ENCODE peak calls at places on chromosomes 6 and 20, in eight cellular contexts. T, L, W, D, K, Z, M and O are unnamed samples. For H3K36me3, the result is how much of the 10 kb centered on the place peaks cover.

GRCh38 chr20:62707981-62708521 is 585 bp upstream of the NTSR1 start:
- DNase-seq in D (no peak), K (no peak), W (no peak), L (no peak), M (no peak), Z (peak), T (no peak), O (no peak)

GRCh38 chr20:24634855-24635254 is 165.4 kb downstream of the SYNDIG1 start:
- DNase-seq in M (no peak), T (no peak), D (no peak), W (no peak), Z (no peak), L (no peak), K (no peak), O (no peak)

GRCh38 chr20:1391640-1392442 is 1.0 kb downstream of the FKBP1A start:
- DNase-seq in M (no peak), T (peak), K (no peak), L (no peak), W (no peak), Z (no peak), D (no peak), O (no peak)

GRCh38 chr6:156464100-156464878 is 312.9 kb upstream of the ARID1B start:
- DNase-seq in K (no peak), T (no peak), Z (no peak), D (no peak), M (no peak), W (no peak), L (no peak), O (no peak)

GRCh38 chr20:31517373-31517772 is 3.1 kb downstream of the HM13 start:
- DNase-seq in Z (peak), K (peak), L (peak), M (no peak), D (no peak), W (peak), T (no peak), O (no peak)

GRCh38 chr20:50335105-50335504 is 144.5 kb downstream of the CEBPB start:
- DNase-seq in Z (no peak), K (peak), D (no peak), W (no peak), T (peak), L (no peak), M (no peak), O (no peak)

GRCh38 chr20:478010-478948 is 15.9 kb upstream of the TBC1D20 start:
- DNase-seq in L (no peak), K (no peak), D (no peak), M (no peak), Z (no peak), W (no peak), T (no peak), O (no peak)

GRCh38 chr6:166625356-166625755 is 1.7 kb downstream of the RPS6KA2 start:
- DNase-seq in K (no peak), L (no peak), Z (no peak), W (no peak), T (no peak), D (no peak), M (peak), O (no peak)

GRCh38 chr6:63804381-63804956 is 168.9 kb downstream of the PHF3 start:
- DNase-seq in D (no peak), W (no peak), Z (no peak), L (no peak), K (no peak), M (no peak), T (no peak), O (no peak)

GRCh38 chr20:49207071-49207470 is 12.1 kb upstream of the DDX27 start:
- DNase-seq in K (no peak), T (peak), W (no peak), M (no peak), Z (no peak), L (no peak), D (no peak), O (no peak)

GRCh38 chr20:10357974-10358373 is 76.0 kb downstream of the MKKS start:
- DNase-seq in M (no peak), K (no peak), W (no peak), T (no peak), L (no peak), D (no peak), Z (no peak), O (no peak)

GRCh38 chr6:20919677-20920385 is 385.6 kb downstream of the CDKAL1 start:
- DNase-seq in T (no peak), K (no peak), Z (no peak), W (no peak), L (no peak), M (no peak), D (no peak), O (no peak)

GRCh38 chr20:8050117-8050837 is 30.7 kb upstream of the TMX4 start:
- DNase-seq in T (no peak), M (no peak), Z (no peak), D (no peak), K (no peak), L (no peak), W (no peak), O (no peak)

GRCh38 chr6:106724848-106725247 is 95.5 kb downstream of the QRSL1 start:
- DNase-seq in K (peak), M (no peak), L (no peak), W (no peak), Z (no peak), D (no peak), T (no peak), O (no peak)

GRCh38 chr6:26199057-26199772 is 112.0 kb downstream of the HFE start:
- DNase-seq in D (peak), L (peak), M (peak), Z (peak), T (peak), K (peak), W (peak), O (no peak)

GRCh38 chr6:17505767-17506280 is 94.3 kb upstream of the FAM8A1 start:
- DNase-seq in T (no peak), M (no peak), D (no peak), W (no peak), K (no peak), L (no peak), Z (no peak), O (no peak)

GRCh38 chr20:49978685-49979029 is 4.1 kb upstream of the SNAI1 start:
- DNase-seq in T (no peak), D (no peak), Z (no peak), K (no peak), M (no peak), W (no peak), L (no peak), O (no peak)

GRCh38 chr6:106939208-106939607 is 35.3 kb downstream of the CD24 start:
- DNase-seq in W (no peak), Z (no peak), T (no peak), D (no peak), M (no peak), K (peak), L (no peak), O (no peak)

GRCh38 chr6:1175877-1176276 is 136.0 kb upstream of the FOXQ1 start:
- DNase-seq in T (no peak), W (no peak), M (no peak), K (no peak), D (no peak), L (no peak), Z (no peak), O (no peak)

GRCh38 chr20:11544029-11544678 is 373.5 kb upstream of the BTBD3 start:
- DNase-seq in D (no peak), Z (no peak), W (peak), T (no peak), L (peak), K (peak), M (no peak), O (no peak)

GRCh38 chr6:73236147-73236750 is 11.0 kb upstream of the KHDC1L start:
- DNase-seq in D (no peak), T (no peak), L (no peak), W (no peak), Z (no peak), M (no peak), K (no peak), O (no peak)

GRCh38 chr6:33014841-33015634 is 5.6 kb upstream of the HLA-DOA start:
- DNase-seq in L (peak), K (peak), D (no peak), T (no peak), Z (no peak), W (peak), M (no peak), O (peak)

GRCh38 chr20:44771172-44771535 is 25.5 kb downstream of the KCNK15 start:
- DNase-seq in L (no peak), D (no peak), Z (no peak), T (peak), W (no peak), K (no peak), M (no peak), O (no peak)

GRCh38 chr6:144394209-144394608 is 109.1 kb downstream of the UTRN start:
- DNase-seq in W (no peak), K (no peak), D (no peak), Z (no peak), T (no peak), M (no peak), L (no peak), O (no peak)

GRCh38 chr6:35214869-35215664 is 1.3 kb downstream of the SCUBE3 start:
- DNase-seq in M (no peak), Z (no peak), D (no peak), W (no peak), L (no peak), T (no peak), K (no peak), O (no peak)

GRCh38 chr6:150600302-150601017 is 775 bp downstream of the PLEKHG1 start:
- DNase-seq in T (peak), K (peak), D (peak), M (peak), L (peak), W (peak), Z (peak), O (peak)

GRCh38 chr6:7119272-7119801 is 11.6 kb downstream of the RREB1 start:
- DNase-seq in D (no peak), T (no peak), W (no peak), K (no peak), M (no peak), L (no peak), Z (no peak), O (no peak)

GRCh38 chr6:141056945-141057635 is 1075.6 kb upstream of the GJE1 start:
- DNase-seq in T (no peak), W (no peak), Z (no peak), M (no peak), L (no peak), D (no peak), K (no peak), O (no peak)

GRCh38 chr20:52001999-52002666 is 189.4 kb downstream of the ZFP64 start:
- DNase-seq in T (no peak), D (no peak), W (no peak), K (no peak), Z (no peak), M (no peak), L (no peak), O (no peak)

GRCh38 chr6:170393807-170394399 is 87.3 kb downstream of the FAM120B start:
- DNase-seq in D (no peak), Z (no peak), W (no peak), T (no peak), K (no peak), L (no peak), M (no peak), O (no peak)

GRCh38 chr20:51643390-51643789 is 100.9 kb upstream of the NFATC2 start:
- DNase-seq in T (no peak), D (no peak), L (no peak), W (no peak), Z (no peak), K (no peak), M (no peak), O (no peak)

GRCh38 chr6:66662196-66662595 is 955.2 kb upstream of the EYS start:
- DNase-seq in K (no peak), W (no peak), Z (no peak), L (no peak), T (no peak), M (no peak), D (no peak), O (no peak)

GRCh38 chr20:10705801-10706459 is 32.1 kb upstream of the JAG1 start:
- DNase-seq in T (no peak), M (no peak), D (no peak), Z (no peak), L (peak), K (no peak), W (no peak), O (no peak)

GRCh38 chr6:41455818-41456217 is 90.4 kb upstream of the FOXP4 start:
- DNase-seq in M (no peak), Z (no peak), K (no peak), W (no peak), D (no peak), L (no peak), T (no peak), O (no peak)

GRCh38 chr6:76792394-76792793 is 670.9 kb downstream of the HTR1B start:
- DNase-seq in L (no peak), D (no peak), T (no peak), W (no peak), K (no peak), M (no peak), Z (no peak), O (no peak)

GRCh38 chr6:76790881-76791280 is 672.4 kb downstream of the HTR1B start:
- DNase-seq in D (no peak), Z (no peak), T (no peak), L (no peak), M (no peak), K (no peak), W (no peak), O (no peak)

GRCh38 chr6:76790045-76790796 is 673.1 kb downstream of the HTR1B start:
- DNase-seq in L (no peak), D (peak), K (peak), Z (no peak), T (no peak), W (no peak), M (no peak), O (no peak)

GRCh38 chr6:76789580-76789979 is 673.7 kb downstream of the HTR1B start:
- DNase-seq in T (no peak), M (no peak), K (no peak), W (no peak), L (no peak), D (no peak), Z (no peak), O (no peak)

DNA sequence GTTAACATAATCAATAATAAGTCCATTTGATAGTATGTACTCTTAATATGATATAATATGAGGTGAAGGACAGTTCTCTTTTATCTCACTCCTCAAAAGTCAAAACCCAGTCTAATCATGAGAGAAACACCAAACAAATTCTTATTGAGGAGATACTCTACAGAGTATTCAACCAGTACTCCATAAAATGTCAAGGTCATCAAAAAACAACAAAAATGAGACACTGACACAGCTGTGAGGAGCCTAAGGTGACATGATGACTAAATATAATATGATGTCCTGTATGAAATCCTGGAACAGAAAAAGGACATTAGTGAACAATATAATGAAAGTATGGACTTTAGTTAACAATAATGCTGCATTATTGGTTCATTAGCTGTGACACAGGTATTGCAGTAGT is 675.1 kb downstream of the HTR1B start:
- DNase-seq in Z (no peak), T (no peak), D (no peak), K (no peak), M (no peak), W (no peak), L (no peak), O (no peak)
- TF ChIP-seq POLR2A in Z (no peak), T (no peak), D (no peak), K (no peak), M (no peak), W (no peak), L (no peak), O (no peak)

GRCh38 chr6:157813191-157813590 is 9.9 kb upstream of the SNX9 start:
- DNase-seq in K (peak), Z (no peak), M (peak), T (no peak), L (no peak), D (no peak), W (peak), O (no peak)
- H3K36me3 ChIP-seq in K (under half), Z (under half), M (under half), T (under half), L (under half), D (under half), W (under half), O (under half)

DNA sequence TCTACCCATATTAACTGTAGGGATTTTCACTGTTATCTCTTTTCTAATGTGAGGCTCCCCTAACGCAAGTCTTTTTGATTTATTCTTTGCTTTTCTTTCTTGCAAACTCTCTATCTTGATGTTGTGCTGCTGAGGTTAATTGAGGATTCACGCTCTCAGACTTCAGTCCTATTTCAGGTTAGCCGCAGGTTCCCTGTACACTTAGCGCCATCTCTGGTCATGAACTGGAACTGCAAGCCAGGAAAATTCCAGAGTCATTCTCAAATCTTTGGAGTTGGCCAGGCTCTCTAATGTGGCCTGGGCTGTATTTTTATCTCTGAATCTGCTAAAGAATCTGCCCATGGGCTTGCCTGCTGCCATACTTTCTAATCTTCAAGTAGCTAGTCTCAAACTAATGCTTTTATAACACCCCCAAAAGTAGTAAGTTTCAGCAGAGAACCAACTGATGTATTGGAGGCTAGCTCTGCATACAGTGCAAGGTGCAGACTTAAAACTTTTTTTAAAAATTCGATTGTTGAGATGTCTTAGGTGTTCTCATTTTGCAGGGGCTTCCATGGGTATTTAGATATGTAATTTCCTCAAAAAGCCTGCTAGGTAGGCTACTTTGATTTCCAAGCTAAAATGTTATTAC is 91.1 kb upstream of the OPRM1 start:
- DNase-seq in Z (no peak), K (peak), M (no peak), D (no peak), L (no peak), W (peak), T (no peak), O (peak)
- TF ChIP-seq CTCF in Z (peak), K (peak), M (no peak), D (peak), L (peak), W (peak), T (peak), O (peak)

GRCh38 chr20:53664121-53664520 is 70.5 kb upstream of the ZNF217 start:
- DNase-seq in M (no peak), Z (no peak), T (no peak), D (no peak), L (peak), W (no peak), K (no peak), O (no peak)
- TF ChIP-seq POLR2A in M (no peak), Z (no peak), T (no peak), D (no peak), L (no peak), W (no peak), K (no peak), O (no peak)

GRCh38 chr20:58902003-58902402 is 49.5 kb downstream of the GNAS start:
- DNase-seq in M (no peak), D (no peak), Z (no peak), T (no peak), W (no peak), L (no peak), K (no peak), O (no peak)
- H3K36me3 ChIP-seq in M (under half), D (under half), Z (half or more), T (half or more), W (under half), L (under half), K (under half), O (under half)